ENCODE peak calls at places on chromosomes 7 and 10, in seven cellular contexts. K is stimulated activated CD4-positive, alpha-beta T cell treated with anti-CD3 and anti-CD28 coated beads, Interleukin-1b, Interleukin-23, amount 100 ng/mL, for 4 hours; E is GM04504; D is nephron progenitor cell; V is cardiac fibroblast; U is HL-60; Q is Right ventricle myocardium superior. A is an unnamed sample.

GRCh38 chr10:98376485-98376884 is 38.5 kb downstream of the PYROXD2 start:
- DNase-seq in U (no peak), E (no peak), V (peak), D (no peak), K (no peak), Q (no peak), A (no peak)

GRCh38 chr7:69932034-69932628 is 333.9 kb downstream of the AUTS2 start:
- DNase-seq in V (peak), K (no peak), D (peak), E (peak), U (no peak), Q (no peak), A (no peak)

GRCh38 chr10:8830064-8830463 is 775.6 kb downstream of the GATA3 start:
- DNase-seq in Q (no peak), U (no peak), K (no peak), D (no peak), V (no peak), E (no peak), A (no peak)

GRCh38 chr10:28628184-28628893 is 49.0 kb upstream of the BAMBI start:
- DNase-seq in K (peak), E (peak), Q (peak), U (peak), D (peak), V (peak), A (no peak)

GRCh38 chr7:15625456-15625855 is 61.0 kb downstream of the MEOX2 start:
- DNase-seq in E (no peak), U (no peak), V (no peak), Q (no peak), D (no peak), K (no peak), A (no peak)

GRCh38 chr7:151485006-151485732 is 34.5 kb downstream of the RHEB start:
- DNase-seq in D (no peak), E (peak), Q (no peak), U (no peak), K (no peak), V (peak), A (no peak)

GRCh38 chr7:54419209-54419608 is 123.0 kb upstream of the VSTM2A start:
- DNase-seq in E (no peak), U (no peak), D (no peak), Q (peak), K (no peak), V (no peak), A (no peak)

GRCh38 chr10:1411451-1411850 is 325.9 kb downstream of the ADARB2 start:
- DNase-seq in E (no peak), Q (no peak), K (no peak), U (no peak), D (no peak), V (no peak), A (no peak)

GRCh38 chr10:89640242-89640641 is 4.8 kb downstream of the PANK1 start:
- DNase-seq in Q (no peak), V (no peak), U (no peak), K (no peak), E (no peak), D (no peak), A (no peak)

GRCh38 chr10:21209495-21209894 is 312.4 kb upstream of the NEBL start:
- DNase-seq in D (no peak), Q (no peak), K (no peak), U (no peak), V (no peak), E (no peak), A (no peak)

GRCh38 chr7:29875741-29876140 is 69.4 kb downstream of the WIPF3 start:
- DNase-seq in V (no peak), U (no peak), Q (no peak), E (no peak), K (no peak), D (no peak), A (no peak)

GRCh38 chr7:155983176-155983815 is 171.0 kb upstream of the SHH start:
- DNase-seq in E (no peak), D (no peak), V (no peak), K (no peak), Q (no peak), U (no peak), A (no peak)

GRCh38 chr7:33399528-33400213 is 270.3 kb downstream of the BBS9 start:
- DNase-seq in E (no peak), V (no peak), K (no peak), U (no peak), D (no peak), Q (no peak), A (no peak)

GRCh38 chr7:3307437-3307836 is 6.4 kb downstream of the SDK1 start:
- DNase-seq in D (no peak), E (no peak), V (no peak), U (no peak), Q (no peak), K (no peak), A (no peak)

GRCh38 chr7:93902777-93903423 is 3.5 kb upstream of the GNGT1 start:
- DNase-seq in D (peak), E (no peak), U (peak), K (no peak), V (peak), Q (no peak), A (no peak)

GRCh38 chr10:103800789-103801540 is 54.4 kb downstream of the SH3PXD2A start:
- DNase-seq in V (no peak), U (no peak), K (no peak), E (no peak), Q (no peak), D (no peak), A (no peak)

GRCh38 chr10:11827414-11827813 is 4.3 kb downstream of the PROSER2 start:
- DNase-seq in D (no peak), K (no peak), E (no peak), U (no peak), V (no peak), Q (no peak), A (no peak)

GRCh38 chr7:98276241-98276761 is 5.2 kb upstream of the BRI3 start:
- DNase-seq in U (no peak), V (peak), K (no peak), D (no peak), E (no peak), Q (no peak), A (peak)

GRCh38 chr10:116765549-116766162 is 23.3 kb upstream of the HSPA12A start:
- DNase-seq in K (peak), Q (no peak), D (no peak), E (no peak), U (no peak), V (no peak), A (no peak)

GRCh38 chr10:63217120-63217605 is 84.0 kb downstream of the NRBF2 start:
- DNase-seq in V (peak), D (no peak), Q (no peak), U (peak), K (no peak), E (peak), A (no peak)

GRCh38 chr10:103053659-103054581 is 135.8 kb downstream of the CNNM2 start:
- DNase-seq in V (peak), U (no peak), E (peak), Q (peak), D (peak), K (no peak), A (no peak)

GRCh38 chr7:159197066-159197975 is 52.7 kb upstream of the VIPR2 start:
- DNase-seq in V (no peak), K (peak), Q (no peak), U (peak), D (no peak), E (no peak), A (no peak)

GRCh38 chr10:37436361-37436760 is 311.0 kb downstream of the ANKRD30A start:
- DNase-seq in U (no peak), Q (no peak), V (no peak), E (no peak), D (no peak), K (no peak), A (no peak)

GRCh38 chr7:151993977-151994676 is 31.3 kb upstream of the GALNT11 start:
- DNase-seq in V (no peak), Q (no peak), E (no peak), K (peak), D (no peak), U (no peak), A (no peak)

GRCh38 chr7:134691820-134692705 is 45.4 kb downstream of the BPGM start:
- DNase-seq in V (peak), K (no peak), U (no peak), D (no peak), E (no peak), Q (no peak), A (no peak)

GRCh38 chr10:61029411-61029810 is 85.4 kb upstream of the RHOBTB1 start:
- DNase-seq in D (no peak), V (no peak), Q (no peak), U (no peak), K (no peak), E (no peak), A (no peak)

GRCh38 chr10:7488418-7488829 is 77.6 kb upstream of the SFMBT2 start:
- DNase-seq in E (no peak), V (peak), K (no peak), Q (no peak), U (peak), D (no peak), A (no peak)

GRCh38 chr7:23020742-23021401 is 6.9 kb upstream of the HYCC1 start:
- DNase-seq in V (peak), D (no peak), U (no peak), Q (no peak), E (peak), K (no peak), A (no peak)

GRCh38 chr7:132001166-132001565 is 444.7 kb upstream of the PODXL start:
- DNase-seq in Q (no peak), V (no peak), D (no peak), U (no peak), K (no peak), E (no peak), A (no peak)

GRCh38 chr10:124461642-124462347 is at the start of gene LHPP:
- DNase-seq in E (peak), V (peak), U (peak), K (peak), Q (peak), D (peak), A (peak)

GRCh38 chr7:86645676-86646276 is 2.1 kb downstream of the GRM3 start:
- DNase-seq in E (no peak), D (no peak), Q (no peak), U (no peak), V (no peak), K (no peak), A (no peak)

GRCh38 chr7:150420242-150420641 is 30.2 kb upstream of the GIMAP8 start:
- DNase-seq in D (no peak), V (no peak), E (no peak), K (no peak), U (no peak), Q (no peak), A (no peak)

GRCh38 chr7:70243443-70243842 is 645.2 kb downstream of the AUTS2 start:
- DNase-seq in K (no peak), D (no peak), U (no peak), Q (no peak), V (no peak), E (no peak), A (no peak)

GRCh38 chr10:110181451-110181850 is 26.0 kb upstream of the MXI1 start:
- DNase-seq in U (no peak), Q (no peak), E (no peak), D (no peak), K (no peak), V (no peak), A (no peak)

GRCh38 chr7:47792521-47793121 is 155.6 kb downstream of the PKD1L1 start:
- DNase-seq in E (no peak), Q (no peak), V (peak), U (no peak), K (no peak), D (no peak), A (no peak)

GRCh38 chr10:71927159-71927558 is 37.0 kb upstream of the CHST3 start:
- DNase-seq in U (no peak), Q (no peak), E (no peak), D (no peak), V (no peak), K (no peak), A (no peak)

GRCh38 chr10:124152781-124153600 is 59.6 kb upstream of the CHST15 start:
- DNase-seq in K (peak), E (peak), D (no peak), V (peak), Q (peak), U (peak), A (no peak)

A was measured in SIG-M5.